ENCODE peak calls at places on chromosomes 11 and 22, in nine cellular contexts. M is GM04504, V is Right ventricle myocardium superior, R is coronary artery, H is NCI-H1092, I is body of pancreas, L is immature natural killer cell, T is M059J, U is IMR-90. N is an unnamed sample.

GRCh38 chr11:108370315-108370714 is 97.0 kb downstream of the C11orf65 start:
- DNase-seq in M (no peak), V (no peak), R (no peak), H (no peak), I (no peak), L (no peak), T (no peak), U (no peak), N (no peak)

GRCh38 chr11:47257518-47258316 is at the start of gene NR1H3:
- DNase-seq in M (no peak), V (peak; percentile 90), R (peak; percentile 88), H (no peak), I (peak; percentile 85), L (peak; percentile 38), T (peak; percentile 76), U (peak; percentile 66), N (no peak)

GRCh38 chr22:20086101-20086599 is 6.1 kb downstream of the DGCR8 start:
- DNase-seq in M (no peak), V (peak; percentile 26), R (no peak), H (no peak), I (no peak), L (no peak), T (no peak), U (no peak), N (no peak)

GRCh38 chr11:97814325-97814959 is 1206.3 kb upstream of the CNTN5 start:
- DNase-seq in M (no peak), V (peak; percentile 24), R (no peak), H (no peak), I (no peak), L (no peak), T (peak; percentile 22), U (no peak), N (no peak)

GRCh38 chr11:305834-306211 is 1.8 kb upstream of the IFITM2 start:
- DNase-seq in M (no peak), V (peak; percentile 5), R (no peak), H (no peak), I (no peak), L (no peak), T (no peak), U (no peak), N (no peak)

GRCh38 chr22:43479962-43480361 is 68.1 kb downstream of the MPPED1 start:
- DNase-seq in M (no peak), V (no peak), R (no peak), H (no peak), I (no peak), L (no peak), T (no peak), U (no peak), N (no peak)

GRCh38 chr11:43579171-43579918 is 101.2 kb upstream of the HSD17B12 start:
- DNase-seq in M (no peak), V (no peak), R (no peak), H (no peak), I (peak; percentile 31), L (no peak), T (peak; percentile 66), U (peak; percentile 42), N (peak; percentile 84)

GRCh38 chr22:50582562-50583293 is at the start of gene CHKB:
- DNase-seq in M (peak; percentile 96), V (peak; percentile 99), R (peak; percentile 99), H (peak; percentile 87), I (peak; percentile 99), L (peak; percentile 99), T (peak; percentile 94), U (peak; percentile 96), N (peak; percentile 100)

GRCh38 chr11:123481647-123482046 is 51.6 kb downstream of the GRAMD1B start:
- DNase-seq in M (no peak), V (no peak), R (no peak), H (no peak), I (no peak), L (peak; percentile 17), T (no peak), U (no peak), N (no peak)

GRCh38 chr11:104332110-104332509 is 168.2 kb upstream of the PDGFD start:
- DNase-seq in M (no peak), V (no peak), R (no peak), H (no peak), I (peak; percentile 17), L (no peak), T (no peak), U (no peak), N (no peak)

GRCh38 chr22:37626144-37626543 is 13.3 kb upstream of the SH3BP1 start:
- DNase-seq in M (no peak), V (peak; percentile 87), R (no peak), H (no peak), I (peak; percentile 52), L (no peak), T (no peak), U (peak; percentile 43), N (no peak)

GRCh38 chr11:14638561-14638960 is 5.0 kb upstream of the PDE3B start:
- DNase-seq in M (no peak), V (no peak), R (no peak), H (no peak), I (peak; percentile 46), L (no peak), T (peak; percentile 40), U (no peak), N (no peak)

GRCh38 chr22:46428602-46429326 is 93.2 kb downstream of the TRMU start:
- DNase-seq in M (no peak), V (no peak), R (no peak), H (no peak), I (no peak), L (no peak), T (no peak), U (no peak), N (no peak)

GRCh38 chr11:46682773-46683752 is 17.4 kb downstream of the ARHGAP1 start:
- DNase-seq in M (no peak), V (no peak), R (no peak), H (no peak), I (no peak), L (no peak), T (peak; percentile 75), U (no peak), N (no peak)

GRCh38 chr11:19326499-19326898 is 85.8 kb upstream of the E2F8 start:
- DNase-seq in M (no peak), V (no peak), R (no peak), H (no peak), I (no peak), L (no peak), T (peak; percentile 23), U (peak; percentile 29), N (no peak)

GRCh38 chr11:16891170-16891569 is 123.0 kb downstream of the PLEKHA7 start:
- DNase-seq in M (no peak), V (no peak), R (no peak), H (no peak), I (no peak), L (no peak), T (no peak), U (peak; percentile 8), N (no peak)

GRCh38 chr22:24421428-24421931 is 5.9 kb upstream of the ADORA2A start:
- DNase-seq in M (no peak), V (peak; percentile 37), R (no peak), H (no peak), I (no peak), L (no peak), T (no peak), U (no peak), N (no peak)

GRCh38 chr11:1470681-1471611 is 15.6 kb downstream of the MOB2 start:
- DNase-seq in M (no peak), V (peak; percentile 33), R (no peak), H (no peak), I (peak; percentile 4), L (no peak), T (no peak), U (no peak), N (no peak)

GRCh38 chr11:33770236-33770635 is 4.1 kb downstream of the FBXO3 start:
- DNase-seq in M (no peak), V (no peak), R (no peak), H (no peak), I (no peak), L (no peak), T (no peak), U (no peak), N (no peak)

GRCh38 chr22:50125029-50125428 is 35.2 kb downstream of the MOV10L1 start:
- DNase-seq in M (no peak), V (no peak), R (peak; percentile 54), H (no peak), I (no peak), L (no peak), T (no peak), U (no peak), N (no peak)

GRCh38 chr11:102831128-102831708 is 12.2 kb downstream of the MMP3 start:
- DNase-seq in M (peak; percentile 62), V (no peak), R (no peak), H (no peak), I (peak; percentile 33), L (no peak), T (no peak), U (peak; percentile 23), N (no peak)

GRCh38 chr11:15097411-15097810 is 17.3 kb upstream of the INSC start:
- DNase-seq in M (no peak), V (no peak), R (no peak), H (no peak), I (no peak), L (no peak), T (peak; percentile 41), U (no peak), N (no peak)

GRCh38 chr11:58642120-58642625 is 19.7 kb downstream of the CNTF start:
- DNase-seq in M (no peak), V (no peak), R (no peak), H (no peak), I (no peak), L (no peak), T (no peak), U (no peak), N (no peak)